ENCODE peak calls at places on chromosomes 4 and X, in six cellular contexts. O is neuronal stem cell, L is H9, Q is IMR-90, D is trophoblast cell, F is H1. B is an unnamed sample.

GRCh38 chr4:155999743-156000142 is 46.1 kb upstream of the CTSO start:
- DNase-seq in O (peak; percentile 44), L (peak; percentile 83), Q (no peak), D (no peak), F (peak; percentile 56), B (peak; percentile 3)

GRCh38 chr4:99022566-99022965 is 27.0 kb downstream of the METAP1 start:
- DNase-seq in O (no peak), L (no peak), Q (no peak), D (peak; percentile 90), F (no peak), B (no peak)

GRCh38 chr4:176548571-176548970 is 228.8 kb downstream of the SPCS3 start:
- DNase-seq in O (no peak), L (no peak), Q (peak; percentile 90), D (peak; percentile 8), F (no peak), B (peak; percentile 59)

GRCh38 chr4:151175754-151176153 is 76.3 kb downstream of the RPS3A start:
- DNase-seq in O (no peak), L (no peak), Q (no peak), D (no peak), F (no peak), B (no peak)

GRCh38 chr4:78424456-78424855 is 127.1 kb upstream of the ANXA3 start:
- DNase-seq in O (no peak), L (no peak), Q (no peak), D (no peak), F (no peak), B (no peak)

GRCh38 chr4:158016511-158016910 is 156.3 kb downstream of the GASK1B start:
- DNase-seq in O (no peak), L (no peak), Q (peak; percentile 56), D (no peak), F (no peak), B (no peak)

GRCh38 chr4:80112236-80112635 is 39.2 kb upstream of the ANTXR2 start:
- DNase-seq in O (no peak), L (no peak), Q (peak; percentile 18), D (peak; percentile 39), F (no peak), B (no peak)

GRCh38 chr4:36241771-36242170 is 2.5 kb downstream of the ARAP2 start:
- DNase-seq in O (no peak), L (no peak), Q (no peak), D (no peak), F (no peak), B (no peak)

GRCh38 chrX:99398578-99398977 is 1011.5 kb downstream of the PCDH19 start:
- DNase-seq in O (no peak), L (no peak), Q (no peak), D (no peak), F (no peak), B (no peak)

DNA sequence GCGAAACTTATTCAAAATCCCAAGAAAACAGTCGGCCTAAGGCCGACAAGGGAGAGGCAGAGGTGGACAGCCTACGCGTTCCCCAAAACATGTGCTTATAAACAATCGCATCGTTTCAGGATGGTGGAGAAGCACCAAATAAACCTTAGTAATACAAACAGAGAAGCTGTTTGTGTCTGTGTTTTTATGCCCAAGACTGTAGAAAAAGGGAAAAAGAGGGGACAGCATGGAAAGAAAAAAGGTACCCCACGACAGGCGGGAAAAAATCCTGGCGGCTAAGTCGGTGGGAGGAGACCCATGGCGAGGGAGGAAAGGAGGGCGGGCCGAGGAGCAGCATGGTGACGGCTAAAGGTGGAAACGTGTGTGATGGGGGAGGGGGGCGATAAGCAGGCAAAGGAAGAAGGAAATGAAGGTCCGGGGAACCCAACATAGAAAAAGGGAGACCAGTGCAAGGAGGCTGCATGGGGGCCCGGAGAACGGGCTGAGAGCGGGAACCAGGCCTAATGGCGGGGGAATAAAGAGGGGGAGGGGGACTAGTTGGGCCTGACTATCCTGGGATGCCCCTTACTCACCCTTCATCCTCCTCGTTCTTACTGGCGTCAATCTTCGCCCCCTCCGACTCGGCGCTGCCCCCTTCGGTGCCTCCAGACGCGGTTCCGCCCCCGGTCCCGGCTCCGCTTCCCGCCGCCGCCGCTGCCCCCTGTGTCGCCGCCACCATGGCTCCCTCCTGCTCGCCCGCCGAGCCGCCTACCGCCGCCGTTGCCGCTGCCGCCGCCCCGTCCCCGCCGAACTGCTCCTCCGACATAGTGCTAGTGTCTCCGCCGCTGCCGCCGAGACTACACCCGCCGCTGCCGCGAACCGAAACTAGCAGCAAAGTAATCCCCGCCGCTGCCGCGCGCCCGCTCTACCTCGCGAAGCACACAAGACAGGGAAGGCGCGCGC is 646 bp downstream of the HNRNPD start:
- DNase-seq in O (peak; percentile 43), L (peak; percentile 70), Q (peak; percentile 57), D (peak; percentile 68), F (peak; percentile 31), B (peak; percentile 78)
- H2AK5ac ChIP-seq in O (peak overlapping the region; percentile 100), L (no peak overlapping the region), Q (peak overlapping the region; percentile 90), D (peak overlapping the region; percentile 90), F (peak overlapping the region; percentile 61), B (peak overlapping the region; percentile 75)

GRCh38 chrX:18970465-18970864 is 13.4 kb downstream of the PHKA2 start:
- DNase-seq in O (no peak), L (no peak), Q (no peak), D (no peak), F (no peak), B (peak; percentile 22)

GRCh38 chrX:18971506-18971905 is 12.4 kb downstream of the PHKA2 start:
- DNase-seq in O (no peak), L (no peak), Q (no peak), D (no peak), F (no peak), B (no peak)

GRCh38 chrX:18974993-18975392 is 8.9 kb downstream of the PHKA2 start:
- DNase-seq in O (no peak), L (no peak), Q (no peak), D (no peak), F (no peak), B (no peak)

GRCh38 chrX:18973527-18974192 is 10.3 kb downstream of the PHKA2 start:
- DNase-seq in O (no peak), L (no peak), Q (no peak), D (no peak), F (no peak), B (no peak)
- H2BK5ac ChIP-seq in O (no peak overlapping the region), L (no peak overlapping the region), Q (no peak overlapping the region), D (no peak overlapping the region), F (no peak overlapping the region), B (no peak overlapping the region)

GRCh38 chr4:7766086-7766485 is 173.6 kb downstream of the AFAP1 start:
- DNase-seq in O (no peak), L (no peak), Q (no peak), D (no peak), F (no peak), B (no peak)
- H3K14ac ChIP-seq in O (peak overlapping the region; percentile 9), L (no peak overlapping the region), Q (no peak overlapping the region), D (no peak overlapping the region), F (no peak overlapping the region), B (no peak overlapping the region)

GRCh38 chr4:139607302-139608060 is 51.5 kb upstream of the SETD7 start:
- DNase-seq in O (no peak), L (no peak), Q (no peak), D (no peak), F (no peak), B (no peak)

GRCh38 chr4:139605516-139605915 is 49.5 kb upstream of the SETD7 start:
- DNase-seq in O (no peak), L (no peak), Q (no peak), D (no peak), F (no peak), B (no peak)

GRCh38 chr4:139609647-139610046 is 53.6 kb upstream of the SETD7 start:
- DNase-seq in O (no peak), L (no peak), Q (peak; percentile 83), D (no peak), F (no peak), B (peak; percentile 70)

GRCh38 chr4:139606600-139607301 is 50.7 kb upstream of the SETD7 start:
- DNase-seq in O (no peak), L (no peak), Q (peak; percentile 70), D (no peak), F (no peak), B (peak; percentile 70)

GRCh38 chr4:139611391-139611790 is 54.2 kb upstream of the MGST2 start:
- DNase-seq in O (no peak), L (no peak), Q (no peak), D (no peak), F (no peak), B (no peak)
- H2AK5ac ChIP-seq in O (no peak overlapping the region), L (no peak overlapping the region), Q (no peak overlapping the region), D (no peak overlapping the region), F (no peak overlapping the region), B (no peak overlapping the region)

B was measured in mesenchymal stem cell.